ENCODE peak calls at places on chromosome X, in six cellular contexts. T is heart right ventricle, S is IMR-90, P is cardiac fibroblast, H is hepatocyte, G is fibroblast of pulmonary artery. B is an unnamed sample.

GRCh38 chrX:155068165-155068564 is 2.8 kb downstream of the CMC4 start:
- DNase-seq in T (no peak), S (peak), P (peak), H (no peak), G (peak), B (peak)

GRCh38 chrX:12991575-12991974 is 16.7 kb downstream of the TMSB4X start:
- DNase-seq in T (no peak), S (no peak), P (no peak), H (no peak), G (no peak), B (no peak)

GRCh38 chrX:13938053-13938765 is 91.5 kb downstream of the GEMIN8 start:
- DNase-seq in T (peak), S (peak), P (no peak), H (peak), G (peak), B (no peak)

GRCh38 chrX:137916090-137916746 is 350.3 kb downstream of the ZIC3 start:
- DNase-seq in T (no peak), S (no peak), P (no peak), H (peak), G (no peak), B (no peak)

GRCh38 chrX:129737921-129738320 is 858 bp upstream of the XPNPEP2 start:
- DNase-seq in T (no peak), S (peak), P (peak), H (no peak), G (no peak), B (no peak)

GRCh38 chrX:70497026-70497425 is 52.4 kb downstream of the DLG3 start:
- DNase-seq in T (no peak), S (no peak), P (no peak), H (no peak), G (no peak), B (no peak)

GRCh38 chrX:47227334-47227583 is 5.5 kb upstream of the USP11 start:
- DNase-seq in T (no peak), S (no peak), P (no peak), H (no peak), G (no peak), B (no peak)

GRCh38 chrX:134933911-134934310 is 56.9 kb upstream of the SMIM10 start:
- DNase-seq in T (peak), S (no peak), P (no peak), H (no peak), G (no peak), B (no peak)

GRCh38 chrX:110706446-110706845 is 89.2 kb downstream of the CHRDL1 start:
- DNase-seq in T (no peak), S (no peak), P (no peak), H (no peak), G (no peak), B (no peak)

GRCh38 chrX:154008521-154008920 is 11.2 kb downstream of the IRAK1 start:
- DNase-seq in T (no peak), S (no peak), P (no peak), H (no peak), G (no peak), B (no peak)

GRCh38 chrX:13250831-13251612 is 68.8 kb downstream of the ATXN3L start:
- DNase-seq in T (peak), S (peak), P (peak), H (peak), G (peak), B (peak)

GRCh38 chrX:2513120-2513664 is 12.4 kb upstream of the DHRSX start:
- DNase-seq in T (no peak), S (no peak), P (no peak), H (no peak), G (no peak), B (no peak)

GRCh38 chrX:97524997-97525396 is 641.3 kb downstream of the RPA4 start:
- DNase-seq in T (no peak), S (no peak), P (no peak), H (no peak), G (peak), B (no peak)

GRCh38 chrX:16750136-16750535 is 30.7 kb downstream of the SYAP1 start:
- DNase-seq in T (no peak), S (no peak), P (no peak), H (no peak), G (no peak), B (no peak)

GRCh38 chrX:154804957-154805695 is at the start of gene MPP1:
- DNase-seq in T (peak), S (peak), P (peak), H (peak), G (peak), B (no peak)

GRCh38 chrX:47623540-47624027 is 3.9 kb upstream of the SYN1 start:
- DNase-seq in T (peak), S (peak), P (peak), H (peak), G (peak), B (peak)

GRCh38 chrX:54808109-54808604 is 612 bp downstream of the MAGED2 start:
- DNase-seq in T (peak), S (no peak), P (no peak), H (peak), G (no peak), B (peak)

DNA sequence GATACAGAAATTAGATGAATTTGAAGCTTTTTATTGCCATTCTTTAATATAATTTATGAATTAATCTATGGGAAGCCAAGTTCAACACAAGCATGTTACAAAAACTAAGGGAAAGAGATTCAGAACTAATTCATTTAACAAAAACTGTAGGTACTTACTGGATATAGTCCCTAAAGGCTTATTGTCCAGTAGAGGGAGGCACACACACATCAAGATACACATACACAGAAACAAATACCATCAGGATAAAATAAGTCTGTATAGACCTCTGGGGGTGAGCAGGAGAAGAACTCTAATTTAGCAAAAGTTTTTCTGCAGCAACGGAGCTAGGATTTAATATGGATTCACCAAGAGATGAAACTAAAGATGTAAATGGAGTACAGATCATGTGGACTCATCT is 83.0 kb upstream of the IL13RA1 start:
- DNase-seq in T (peak), S (peak), P (peak), H (peak), G (peak), B (no peak)
- TF ChIP-seq CTCF in T (peak), S (peak), P (peak), H (peak), G (peak), B (peak)

DNA sequence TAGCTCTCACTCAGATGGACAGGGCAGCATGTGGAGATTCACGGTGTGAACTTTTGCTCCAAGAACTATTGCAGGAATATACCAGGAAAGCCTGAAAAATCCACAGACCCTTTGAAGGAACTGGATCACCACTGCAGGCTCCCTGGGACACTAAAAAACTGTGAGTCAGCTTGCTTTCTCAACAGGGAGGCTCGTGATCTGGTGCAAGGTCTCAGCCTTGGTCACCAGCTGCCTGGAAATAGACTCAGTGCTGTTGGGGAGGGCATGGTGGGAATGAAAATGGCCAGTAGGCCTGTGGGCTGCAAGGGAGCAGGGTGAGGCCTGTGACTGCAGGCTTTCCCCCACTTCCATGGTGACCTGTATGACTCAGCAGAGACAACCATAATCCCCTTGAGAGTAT is 426.4 kb upstream of the RPS6KA3 start:
- DNase-seq in T (no peak), S (no peak), P (no peak), H (no peak), G (no peak), B (no peak)
- H3K4me3 ChIP-seq in T (no peak), S (no peak), P (no peak), H (no peak), G (no peak), B (no peak)

DNA sequence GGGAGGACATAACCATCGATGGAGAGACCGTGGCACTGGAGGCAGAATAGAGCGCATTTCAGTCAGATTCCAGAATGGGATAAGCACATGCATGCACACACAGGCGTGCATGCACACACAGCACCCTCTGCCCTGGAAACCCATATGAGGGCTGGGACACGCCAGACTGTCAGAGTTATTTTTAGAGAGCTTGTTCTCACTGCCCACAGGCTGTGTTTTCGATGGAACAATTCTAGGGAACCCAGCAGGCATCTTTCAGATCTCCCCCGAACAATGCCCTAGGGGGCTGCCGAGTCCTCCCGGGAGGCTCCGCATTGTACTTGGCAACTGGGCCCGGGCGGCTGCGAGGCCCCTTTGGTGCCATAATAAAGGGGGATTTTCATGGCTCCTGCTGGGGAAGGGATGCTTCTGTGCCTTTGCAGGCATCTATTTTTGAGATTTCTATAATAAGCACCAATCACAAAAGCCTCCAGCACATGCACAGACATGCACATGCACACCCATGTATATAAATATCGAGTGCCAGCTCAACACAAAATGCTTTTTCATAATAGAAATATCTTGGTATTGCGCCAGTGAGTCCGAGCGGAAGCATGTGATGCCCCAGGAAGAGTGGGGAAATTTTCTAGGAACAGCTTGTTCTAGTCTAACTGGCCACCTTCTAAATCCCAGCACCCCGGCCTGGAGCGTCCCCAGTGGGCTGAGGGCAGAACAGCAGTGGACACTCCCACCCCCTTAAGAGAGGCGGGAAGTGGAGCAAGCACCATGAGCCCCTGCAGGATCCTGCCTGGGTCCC is 88.6 kb downstream of the PHKA2 start:
- DNase-seq in T (peak), S (peak), P (peak), H (peak), G (peak), B (no peak)
- TF ChIP-seq CTCF in T (peak), S (peak), P (peak), H (no peak), G (peak), B (peak)

DNA sequence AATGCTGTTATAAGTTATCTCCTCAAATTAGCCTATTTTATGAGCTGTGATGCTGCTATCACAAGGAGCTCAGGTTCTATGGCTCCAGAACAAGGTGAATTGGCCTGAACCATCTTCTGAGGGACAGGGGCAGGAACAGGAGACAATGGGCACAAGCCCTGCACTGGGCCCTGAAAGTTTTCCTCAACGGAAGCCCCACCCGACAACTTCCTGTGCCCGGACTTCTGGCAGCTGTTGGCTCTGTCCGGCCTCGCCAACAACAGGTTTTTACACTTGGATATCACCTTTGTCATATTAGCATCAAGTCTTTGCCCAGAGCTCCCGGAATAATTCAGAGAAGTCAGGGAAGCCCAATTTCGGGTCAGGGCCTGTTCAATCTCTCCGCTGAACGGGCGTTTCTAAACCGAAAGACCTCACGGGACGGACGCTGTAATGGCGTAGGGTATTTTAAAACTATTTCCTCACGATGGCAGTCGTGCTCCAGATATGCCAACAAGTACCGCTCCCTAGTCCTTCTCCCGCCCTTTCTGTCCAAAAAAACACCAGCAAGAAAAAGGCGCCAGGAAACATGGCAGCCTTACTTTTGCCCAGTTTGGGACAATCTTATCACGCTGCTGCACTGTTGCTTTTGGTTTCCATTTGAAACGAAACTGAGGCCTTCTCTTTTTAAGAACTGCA is 201.0 kb upstream of the STK26 start:
- DNase-seq in T (peak), S (peak), P (no peak), H (no peak), G (no peak), B (no peak)
- H3K4me3 ChIP-seq in T (peak), S (peak), P (no peak), H (no peak), G (no peak), B (no peak)

DNA sequence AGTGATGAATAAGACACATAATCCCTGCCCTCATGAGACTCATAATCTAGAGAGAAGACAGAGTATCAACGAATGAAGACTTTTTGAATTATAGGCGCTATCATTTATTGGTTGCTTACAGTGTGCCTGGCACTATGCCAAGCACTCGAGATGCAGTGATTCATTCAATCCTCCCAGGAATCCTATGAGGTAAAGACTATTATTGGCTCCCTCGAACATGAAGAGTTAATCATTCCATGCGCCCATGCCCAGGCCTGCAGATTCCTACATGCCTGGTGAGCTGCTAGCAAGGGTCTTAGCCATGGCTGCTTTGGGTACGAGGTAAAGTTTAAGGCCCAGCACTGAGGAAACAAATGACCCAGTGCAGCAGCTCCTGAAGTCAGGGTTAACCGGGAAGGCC is 47.0 kb downstream of the TEX13B start:
- DNase-seq in T (no peak), S (peak), P (peak), H (no peak), G (peak), B (no peak)
- TF ChIP-seq CTCF in T (no peak), S (no peak), P (no peak), H (no peak), G (no peak), B (no peak)

GRCh38 chrX:64580605-64581004 is 185.4 kb upstream of the MTMR8 start:
- DNase-seq in T (no peak), S (no peak), P (no peak), H (no peak), G (no peak), B (no peak)

DNA sequence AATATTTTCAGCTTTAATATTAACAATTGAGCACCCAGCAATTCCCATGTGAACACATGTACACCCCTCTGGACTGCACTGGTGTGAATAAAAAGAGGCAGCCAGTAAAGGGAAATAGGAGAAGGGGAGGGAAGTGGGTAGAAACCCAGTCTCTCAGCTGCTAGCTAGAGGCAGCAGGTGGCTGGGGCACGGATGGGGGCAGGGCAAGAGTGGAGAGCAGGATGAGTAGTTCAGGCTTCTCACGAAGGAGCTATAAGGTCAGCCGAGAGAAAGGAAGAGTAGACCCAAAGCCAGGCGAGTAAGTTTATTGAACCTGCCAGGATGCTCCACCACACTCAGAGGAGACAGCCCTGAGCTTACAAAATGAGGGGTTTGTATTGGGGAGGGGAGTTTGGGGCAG is 184.8 kb upstream of the MTMR8 start:
- DNase-seq in T (no peak), S (no peak), P (no peak), H (no peak), G (no peak), B (no peak)
- H3K4me3 ChIP-seq in T (no peak), S (no peak), P (no peak), H (no peak), G (no peak), B (no peak)

GRCh38 chrX:115940348-115940747 is 230.2 kb upstream of the AGTR2 start:
- DNase-seq in T (no peak), S (no peak), P (no peak), H (no peak), G (no peak), B (no peak)
- TF ChIP-seq CTCF in T (no peak), S (no peak), P (no peak), H (no peak), G (no peak), B (no peak)

GRCh38 chrX:136847874-136848273 is 32.7 kb downstream of the RBMX start:
- DNase-seq in T (no peak), S (peak), P (no peak), H (no peak), G (no peak), B (no peak)
- H3K4me3 ChIP-seq in T (no peak), S (no peak), P (no peak), H (no peak), G (no peak), B (no peak)

GRCh38 chrX:40146471-40147398 is 49.0 kb upstream of the BCOR start:
- DNase-seq in T (no peak), S (peak), P (no peak), H (peak), G (peak), B (no peak)
- TF ChIP-seq CTCF in T (no peak), S (no peak), P (no peak), H (no peak), G (no peak), B (no peak)

GRCh38 chrX:53688300-53688699 is 1.8 kb upstream of the HUWE1 start:
- DNase-seq in T (no peak), S (no peak), P (no peak), H (no peak), G (no peak), B (no peak)
- H3K4me3 ChIP-seq in T (no peak), S (no peak), P (no peak), H (no peak), G (no peak), B (no peak)

B was measured in HFF-Myc.